ENCODE peak calls at places on chromosomes 16 and 17, in five cellular contexts. One of them, this sample, is unnamed.

GRCh38 chr17:1110524-1110843 is 69.3 kb downstream of the ABR start:
- DNase-seq in LNCaP clone FGC: no peak
- DNase-seq in A549: no peak
- DNase-seq in suprapubic skin: no peak
- DNase-seq in tibial artery: no peak
- DNase-seq in this sample: no peak

GRCh38 chr16:61324044-61324443 is 712.2 kb downstream of the CDH8 start:
- DNase-seq in tibial artery: no peak
- DNase-seq in suprapubic skin: no peak
- DNase-seq in LNCaP clone FGC: peak
- DNase-seq in A549: no peak
- DNase-seq in this sample: no peak

GRCh38 chr17:81012574-81013447 is 21.2 kb downstream of the CHMP6 start:
- DNase-seq in A549: no peak
- DNase-seq in tibial artery: no peak
- DNase-seq in suprapubic skin: no peak
- DNase-seq in LNCaP clone FGC: no peak
- DNase-seq in this sample: no peak

GRCh38 chr17:36938566-36939058 is 1.3 kb downstream of the LHX1 start:
- DNase-seq in A549: no peak
- DNase-seq in tibial artery: no peak
- DNase-seq in LNCaP clone FGC: no peak
- DNase-seq in suprapubic skin: no peak
- DNase-seq in this sample: no peak

GRCh38 chr17:72890711-72891110 is 201.8 kb downstream of the SLC39A11 start:
- DNase-seq in suprapubic skin: no peak
- DNase-seq in LNCaP clone FGC: no peak
- DNase-seq in tibial artery: no peak
- DNase-seq in A549: peak
- DNase-seq in this sample: no peak

GRCh38 chr17:43393944-43394482 is 4.8 kb upstream of the ARL4D start:
- DNase-seq in tibial artery: peak
- DNase-seq in A549: peak
- DNase-seq in suprapubic skin: peak
- DNase-seq in LNCaP clone FGC: peak
- DNase-seq in this sample: peak

GRCh38 chr17:14228903-14229302 is 7.8 kb downstream of the CDRT15 start:
- DNase-seq in suprapubic skin: no peak
- DNase-seq in A549: no peak
- DNase-seq in tibial artery: no peak
- DNase-seq in LNCaP clone FGC: peak
- DNase-seq in this sample: no peak

GRCh38 chr17:63519972-63520882 is 2.9 kb upstream of the KCNH6 start:
- DNase-seq in LNCaP clone FGC: peak
- DNase-seq in A549: peak
- DNase-seq in suprapubic skin: no peak
- DNase-seq in tibial artery: no peak
- DNase-seq in this sample: no peak

GRCh38 chr17:48597775-48598631 is 4.4 kb upstream of the HOXB5 start:
- DNase-seq in LNCaP clone FGC: no peak
- DNase-seq in suprapubic skin: no peak
- DNase-seq in A549: no peak
- DNase-seq in tibial artery: peak
- DNase-seq in this sample: no peak

GRCh38 chr16:27723711-27724490 is 174.0 kb downstream of the KATNIP start:
- DNase-seq in tibial artery: no peak
- DNase-seq in suprapubic skin: no peak
- DNase-seq in LNCaP clone FGC: peak
- DNase-seq in A549: no peak
- DNase-seq in this sample: no peak
- TF ChIP-seq CTCF in tibial artery: no peak
- TF ChIP-seq CTCF in suprapubic skin: no peak
- TF ChIP-seq CTCF in LNCaP clone FGC: no peak
- TF ChIP-seq CTCF in A549: no peak
- TF ChIP-seq CTCF in this sample: no peak

GRCh38 chr17:5780476-5780875 is 196.2 kb upstream of the NLRP1 start:
- DNase-seq in LNCaP clone FGC: no peak
- DNase-seq in tibial artery: no peak
- DNase-seq in A549: no peak
- DNase-seq in suprapubic skin: no peak
- DNase-seq in this sample: no peak
- TF ChIP-seq CTCF in LNCaP clone FGC: no peak
- TF ChIP-seq CTCF in tibial artery: no peak
- TF ChIP-seq CTCF in A549: no peak
- TF ChIP-seq CTCF in suprapubic skin: no peak
- TF ChIP-seq CTCF in this sample: no peak

GRCh38 chr17:74780443-74781238 is 4.5 kb upstream of the NAT9 start:
- DNase-seq in A549: peak
- DNase-seq in LNCaP clone FGC: no peak
- DNase-seq in tibial artery: no peak
- DNase-seq in suprapubic skin: no peak
- DNase-seq in this sample: no peak
- TF ChIP-seq CTCF in A549: peak
- TF ChIP-seq CTCF in LNCaP clone FGC: peak
- TF ChIP-seq CTCF in tibial artery: no peak
- TF ChIP-seq CTCF in suprapubic skin: no peak
- TF ChIP-seq CTCF in this sample: no peak

DNA sequence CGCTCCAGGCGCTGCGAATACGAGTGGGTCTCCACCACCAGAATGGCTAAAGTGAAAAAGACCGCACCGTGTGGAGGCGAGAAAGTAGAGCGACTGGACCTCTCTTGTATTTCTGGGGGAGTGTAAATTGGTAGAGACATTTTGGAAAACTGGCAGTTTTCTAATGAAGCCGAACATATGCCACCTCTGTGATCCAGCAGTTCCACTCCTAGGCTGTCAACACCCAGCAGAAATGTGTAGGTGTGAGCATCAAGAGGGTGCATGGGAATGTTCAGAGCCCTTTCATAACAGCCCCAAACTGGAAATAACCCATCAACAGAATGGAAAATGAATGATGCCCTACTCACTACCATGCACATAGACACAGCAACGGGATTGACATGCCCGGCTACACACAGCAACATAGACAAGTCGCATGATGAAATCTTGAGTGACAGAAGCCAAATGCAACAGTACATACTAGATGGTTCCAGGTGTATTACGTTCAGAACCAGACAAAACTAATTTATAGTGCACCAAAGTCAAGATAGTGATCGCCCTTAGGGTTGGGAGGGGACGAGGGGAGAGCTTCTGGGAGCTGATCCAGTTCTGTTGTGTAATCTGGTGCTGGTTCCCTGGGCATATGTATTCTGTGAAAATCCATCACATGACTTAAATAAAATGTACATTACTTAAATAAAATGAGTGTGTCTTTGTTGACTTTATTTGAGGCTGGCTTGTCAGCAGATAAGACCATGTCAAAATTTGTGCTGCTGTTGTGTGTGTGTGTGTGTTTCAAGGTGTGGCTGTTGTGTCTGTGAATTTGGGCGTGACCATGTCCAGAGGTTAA is 877 bp upstream of the BCL7C start:
- DNase-seq in suprapubic skin: no peak
- DNase-seq in A549: no peak
- DNase-seq in tibial artery: no peak
- DNase-seq in LNCaP clone FGC: peak
- DNase-seq in this sample: no peak
- TF ChIP-seq CTCF in suprapubic skin: no peak
- TF ChIP-seq CTCF in A549: no peak
- TF ChIP-seq CTCF in tibial artery: no peak
- TF ChIP-seq CTCF in LNCaP clone FGC: no peak
- TF ChIP-seq CTCF in this sample: no peak

DNA sequence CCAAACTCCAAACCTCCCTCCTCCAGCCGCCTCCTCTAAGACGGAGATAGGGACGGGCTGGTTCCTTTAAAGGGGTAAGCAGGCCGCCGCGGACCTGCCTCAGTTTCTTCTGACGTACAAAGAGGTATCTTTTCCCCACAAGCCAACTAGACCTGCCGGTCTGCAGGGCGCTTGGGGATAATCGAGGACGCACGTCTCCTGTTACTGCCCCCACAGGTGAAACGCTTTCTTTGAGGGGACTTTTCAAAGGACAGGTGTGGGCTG is 25.1 kb upstream of the RFFL start:
- DNase-seq in tibial artery: no peak
- DNase-seq in A549: peak
- DNase-seq in LNCaP clone FGC: no peak
- DNase-seq in suprapubic skin: no peak
- DNase-seq in this sample: no peak
- TF ChIP-seq CTCF in tibial artery: no peak
- TF ChIP-seq CTCF in A549: no peak
- TF ChIP-seq CTCF in LNCaP clone FGC: no peak
- TF ChIP-seq CTCF in suprapubic skin: no peak
- TF ChIP-seq CTCF in this sample: no peak

DNA sequence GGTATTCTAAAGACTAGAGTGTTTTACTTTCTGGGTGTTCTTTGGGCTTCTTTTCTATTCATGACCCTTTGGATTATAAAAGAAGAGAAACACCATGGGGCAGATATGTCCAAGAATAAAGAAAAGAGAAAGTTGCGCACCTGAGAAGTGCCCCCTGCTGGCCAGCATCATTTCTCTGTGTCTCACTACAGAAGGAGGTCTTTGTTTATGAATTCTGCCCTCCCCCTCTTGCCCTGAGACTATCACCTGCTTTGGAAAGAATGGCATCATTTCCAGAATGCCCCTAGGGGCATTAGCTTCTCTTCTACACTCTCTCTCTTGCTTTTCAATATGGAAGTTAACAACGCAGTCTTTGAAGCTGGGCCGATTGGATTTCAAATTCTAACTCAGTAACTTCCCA is 45.0 kb downstream of the CDH13 start:
- DNase-seq in tibial artery: no peak
- DNase-seq in suprapubic skin: no peak
- DNase-seq in A549: no peak
- DNase-seq in LNCaP clone FGC: no peak
- DNase-seq in this sample: no peak
- TF ChIP-seq CTCF in tibial artery: no peak
- TF ChIP-seq CTCF in suprapubic skin: no peak
- TF ChIP-seq CTCF in A549: peak
- TF ChIP-seq CTCF in LNCaP clone FGC: peak
- TF ChIP-seq CTCF in this sample: no peak

GRCh38 chr17:6555331-6556120 is 829 bp downstream of the PITPNM3 start:
- DNase-seq in A549: no peak
- DNase-seq in LNCaP clone FGC: no peak
- DNase-seq in tibial artery: no peak
- DNase-seq in suprapubic skin: no peak
- DNase-seq in this sample: no peak

GRCh38 chr17:6557040-6557438 is 684 bp upstream of the PITPNM3 start:
- DNase-seq in tibial artery: no peak
- DNase-seq in A549: no peak
- DNase-seq in LNCaP clone FGC: no peak
- DNase-seq in suprapubic skin: no peak
- DNase-seq in this sample: no peak

GRCh38 chr17:6556121-6557039 is at the start of gene PITPNM3:
- DNase-seq in LNCaP clone FGC: no peak
- DNase-seq in A549: no peak
- DNase-seq in suprapubic skin: no peak
- DNase-seq in tibial artery: no peak
- DNase-seq in this sample: no peak

GRCh38 chr17:6554336-6554735 is 2.0 kb downstream of the PITPNM3 start:
- DNase-seq in A549: no peak
- DNase-seq in LNCaP clone FGC: no peak
- DNase-seq in tibial artery: no peak
- DNase-seq in suprapubic skin: no peak
- DNase-seq in this sample: no peak

GRCh38 chr17:6554871-6555330 is 1.5 kb downstream of the PITPNM3 start:
- DNase-seq in tibial artery: no peak
- DNase-seq in A549: no peak
- DNase-seq in suprapubic skin: no peak
- DNase-seq in LNCaP clone FGC: no peak
- DNase-seq in this sample: no peak
- TF ChIP-seq CTCF in tibial artery: no peak
- TF ChIP-seq CTCF in A549: no peak
- TF ChIP-seq CTCF in suprapubic skin: no peak
- TF ChIP-seq CTCF in LNCaP clone FGC: no peak
- TF ChIP-seq CTCF in this sample: no peak

DNA sequence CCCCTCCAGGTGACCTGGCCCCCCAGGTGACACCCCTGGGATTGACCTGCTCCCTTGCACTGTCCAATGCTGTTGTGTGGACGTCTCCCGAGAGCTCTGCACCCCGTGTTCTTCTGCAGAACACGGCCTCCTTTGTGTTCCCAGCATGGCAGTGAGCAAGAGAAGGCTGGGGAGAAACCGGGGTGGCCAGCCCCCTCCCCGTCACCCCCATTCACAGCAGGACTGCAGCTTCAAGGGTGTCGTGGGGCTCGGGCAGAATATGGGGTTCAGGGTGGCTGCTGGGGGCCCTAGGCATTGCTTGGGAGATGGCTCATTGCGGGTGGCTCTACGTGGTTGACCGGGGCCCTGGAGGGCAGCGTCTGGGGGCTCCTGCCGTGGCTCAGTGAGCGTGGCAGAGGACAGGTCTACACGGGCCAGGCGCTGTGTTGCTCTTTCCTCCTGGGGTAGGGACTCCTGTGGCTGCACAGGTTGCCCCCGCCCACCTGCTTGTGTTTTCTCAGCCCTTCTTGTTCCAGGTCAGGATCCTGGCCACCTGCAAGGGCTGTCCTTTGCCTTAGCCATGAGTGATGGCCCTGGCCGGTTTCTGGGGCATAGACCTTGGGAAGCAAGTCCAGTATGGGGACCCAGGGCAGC is 12.5 kb downstream of the GSE1 start:
- DNase-seq in LNCaP clone FGC: no peak
- DNase-seq in suprapubic skin: no peak
- DNase-seq in tibial artery: no peak
- DNase-seq in A549: no peak
- DNase-seq in this sample: no peak
- TF ChIP-seq CTCF in LNCaP clone FGC: no peak
- TF ChIP-seq CTCF in suprapubic skin: no peak
- TF ChIP-seq CTCF in tibial artery: no peak
- TF ChIP-seq CTCF in A549: no peak
- TF ChIP-seq CTCF in this sample: no peak

GRCh38 chr16:50547944-50548658 is at the start of gene NKD1:
- DNase-seq in LNCaP clone FGC: no peak
- DNase-seq in A549: peak
- DNase-seq in suprapubic skin: no peak
- DNase-seq in tibial artery: peak
- DNase-seq in this sample: peak

GRCh38 chr16:50548659-50549560 is 714 bp downstream of the NKD1 start:
- DNase-seq in suprapubic skin: no peak
- DNase-seq in A549: no peak
- DNase-seq in LNCaP clone FGC: no peak
- DNase-seq in tibial artery: no peak
- DNase-seq in this sample: no peak

GRCh38 chr16:50546125-50546524 is 2.1 kb upstream of the NKD1 start:
- DNase-seq in LNCaP clone FGC: no peak
- DNase-seq in suprapubic skin: no peak
- DNase-seq in A549: no peak
- DNase-seq in tibial artery: no peak
- DNase-seq in this sample: no peak

GRCh38 chr16:50549561-50549915 is 1.3 kb downstream of the NKD1 start:
- DNase-seq in suprapubic skin: no peak
- DNase-seq in LNCaP clone FGC: no peak
- DNase-seq in tibial artery: no peak
- DNase-seq in A549: no peak
- DNase-seq in this sample: no peak

GRCh38 chr16:50547340-50547865 is 793 bp upstream of the NKD1 start:
- DNase-seq in A549: peak
- DNase-seq in LNCaP clone FGC: no peak
- DNase-seq in suprapubic skin: no peak
- DNase-seq in tibial artery: peak
- DNase-seq in this sample: no peak
- TF ChIP-seq CTCF in A549: no peak
- TF ChIP-seq CTCF in LNCaP clone FGC: no peak
- TF ChIP-seq CTCF in suprapubic skin: no peak
- TF ChIP-seq CTCF in tibial artery: no peak
- TF ChIP-seq CTCF in this sample: no peak